ENCODE peak calls at places on chromosomes 2 and 18, in nine cellular contexts. P is HCT116, L is astrocyte, X is stomach, J is left ventricle myocardium inferior, S is breast epithelium, B is mammary epithelial cell, E is ovary, H is heart right ventricle. V is an unnamed sample.
A peak's percentile ranks its signal among the peaks of the same experiment; 100 is the strongest.

GRCh38 chr18:3171631-3172030 is 48.1 kb downstream of the MYOM1 start:
- DNase-seq in P (no peak), L (no peak), X (no peak), J (no peak), S (no peak), B (no peak), E (no peak), H (no peak), V (no peak)

GRCh38 chr2:198657520-198658121 is 800.1 kb downstream of the SATB2 start:
- DNase-seq in P (peak; percentile 28), L (peak; percentile 30), X (no peak), J (no peak), S (no peak), B (peak; percentile 8), E (no peak), H (no peak), V (peak; percentile 52)

GRCh38 chr2:78011251-78011650 is 489.1 kb upstream of the LRRTM4 start:
- DNase-seq in P (no peak), L (no peak), X (no peak), J (no peak), S (no peak), B (no peak), E (no peak), H (no peak), V (no peak)

GRCh38 chr2:227479865-227480475 is 8.0 kb downstream of the AGFG1 start:
- DNase-seq in P (no peak), L (no peak), X (no peak), J (no peak), S (no peak), B (no peak), E (no peak), H (no peak), V (peak; percentile 81)

GRCh38 chr2:150485114-150485870 is 2.2 kb downstream of the RND3 start:
- DNase-seq in P (no peak), L (peak; percentile 61), X (peak; percentile 89), J (peak; percentile 77), S (peak; percentile 88), B (peak; percentile 89), E (peak; percentile 71), H (peak; percentile 75), V (peak; percentile 78)

GRCh38 chr2:227376911-227377396 is 2.2 kb downstream of the TM4SF20 start:
- DNase-seq in P (no peak), L (no peak), X (peak; percentile 30), J (no peak), S (no peak), B (no peak), E (no peak), H (no peak), V (peak; percentile 83)

GRCh38 chr18:32848836-32849235 is 76.0 kb upstream of the KLHL14 start:
- DNase-seq in P (no peak), L (peak; percentile 30), X (no peak), J (no peak), S (no peak), B (peak; percentile 5), E (no peak), H (no peak), V (no peak)

GRCh38 chr18:37247499-37248161 is 318.0 kb downstream of the CELF4 start:
- DNase-seq in P (no peak), L (no peak), X (no peak), J (no peak), S (no peak), B (no peak), E (no peak), H (no peak), V (no peak)

GRCh38 chr18:22452226-22452668 is 34.5 kb upstream of the CTAGE1 start:
- DNase-seq in P (no peak), L (no peak), X (no peak), J (no peak), S (no peak), B (no peak), E (no peak), H (no peak), V (no peak)

GRCh38 chr2:171563301-171563700 is 41.0 kb downstream of the CYBRD1 start:
- DNase-seq in P (no peak), L (no peak), X (no peak), J (no peak), S (no peak), B (no peak), E (no peak), H (no peak), V (no peak)

DNA sequence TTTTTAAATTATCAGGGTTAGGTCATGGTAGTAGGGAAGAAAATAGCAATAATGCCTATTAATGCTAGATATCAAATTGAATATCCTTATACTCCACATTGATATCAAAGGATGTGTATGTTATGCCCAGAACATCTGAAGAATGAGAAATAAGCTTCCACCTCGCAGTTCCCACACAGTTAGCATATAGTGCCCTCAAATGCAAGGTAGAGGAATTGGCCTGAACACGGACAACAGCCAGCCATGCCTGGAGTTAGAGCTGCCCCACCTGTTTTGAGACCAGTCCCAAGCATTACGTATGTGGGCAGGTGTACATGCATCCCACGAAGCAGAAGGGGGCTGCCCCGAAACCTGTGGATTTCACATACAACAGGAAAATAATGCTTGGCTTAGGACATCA is 79.6 kb downstream of the SUMO1 start:
- DNase-seq in P (no peak), L (no peak), X (no peak), J (no peak), S (no peak), B (no peak), E (no peak), H (no peak), V (peak; percentile 23)
- TF ChIP-seq CTCF in P (peak; percentile 4), L (no peak), X (no peak), J (peak; percentile 43), S (peak; percentile 13), B (peak; percentile 52), E (no peak), H (peak; percentile 51), V (peak; percentile 48)

GRCh38 chr2:38603402-38604265 is 906 bp upstream of the HNRNPLL start:
- DNase-seq in P (peak; percentile 62), L (peak; percentile 56), X (peak; percentile 76), J (peak; percentile 78), S (peak; percentile 44), B (peak; percentile 66), E (peak; percentile 81), H (peak; percentile 79), V (peak; percentile 91)
- H3K27me3 ChIP-seq in P (no peaks in the 10 kb centered on the region), L (no peaks in the 10 kb centered on the region), X (no peaks in the 10 kb centered on the region), J (no peaks in the 10 kb centered on the region), S (no peaks in the 10 kb centered on the region), B (no peaks in the 10 kb centered on the region), E (no peaks in the 10 kb centered on the region), H (no peaks in the 10 kb centered on the region), V (no peaks in the 10 kb centered on the region)

GRCh38 chr2:129741623-129742022 is 237.8 kb upstream of the RAB6C start:
- DNase-seq in P (no peak), L (no peak), X (no peak), J (no peak), S (no peak), B (no peak), E (no peak), H (no peak), V (no peak)

GRCh38 chr2:129744141-129744540 is 235.3 kb upstream of the RAB6C start:
- DNase-seq in P (no peak), L (no peak), X (no peak), J (no peak), S (no peak), B (no peak), E (no peak), H (no peak), V (no peak)

GRCh38 chr2:129747500-129748125 is 231.9 kb upstream of the RAB6C start:
- DNase-seq in P (no peak), L (no peak), X (no peak), J (no peak), S (no peak), B (no peak), E (no peak), H (no peak), V (no peak)

GRCh38 chr2:129742415-129742814 is 237.1 kb upstream of the RAB6C start:
- DNase-seq in P (no peak), L (no peak), X (no peak), J (no peak), S (no peak), B (no peak), E (no peak), H (no peak), V (no peak)

DNA sequence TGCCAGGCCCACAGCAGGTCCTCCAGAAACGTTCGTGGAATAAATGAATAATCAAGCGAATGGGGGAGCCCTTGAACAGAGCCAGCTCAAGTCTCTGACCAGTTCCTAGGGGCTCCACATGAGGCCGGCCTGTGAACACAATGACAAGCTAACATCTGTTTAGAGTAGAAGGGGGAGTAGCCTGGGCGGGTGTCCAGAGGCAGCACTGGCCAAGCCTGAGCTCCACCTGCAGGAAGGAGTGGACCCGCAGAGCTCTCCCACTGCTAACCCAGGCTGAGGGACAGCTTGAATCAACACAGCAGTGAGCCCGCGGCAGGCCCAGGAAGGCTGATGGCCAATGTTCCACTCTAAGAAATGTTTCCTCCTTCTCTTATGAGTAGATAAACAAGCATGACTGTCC is 234.8 kb upstream of the RAB6C start:
- DNase-seq in P (no peak), L (no peak), X (peak; percentile 37), J (peak; percentile 36), S (no peak), B (no peak), E (no peak), H (peak; percentile 13), V (no peak)
- H3K4me1 ChIP-seq in P (no peaks in the 10 kb centered on the region), L (no peaks in the 10 kb centered on the region), X (no peaks in the 10 kb centered on the region), J (no peaks in the 10 kb centered on the region), S (no peaks in the 10 kb centered on the region), B (no peaks in the 10 kb centered on the region), E (no peaks in the 10 kb centered on the region), H (no peaks in the 10 kb centered on the region), V (no peaks in the 10 kb centered on the region)

GRCh38 chr2:128607440-128607839 is 288.8 kb upstream of the HS6ST1 start:
- DNase-seq in P (no peak), L (no peak), X (no peak), J (peak; percentile 8), S (no peak), B (no peak), E (peak; percentile 25), H (no peak), V (no peak)

GRCh38 chr2:128606837-128607236 is 288.2 kb upstream of the HS6ST1 start:
- DNase-seq in P (no peak), L (no peak), X (no peak), J (no peak), S (no peak), B (no peak), E (peak; percentile 10), H (no peak), V (no peak)

GRCh38 chr2:128605931-128606330 is 287.3 kb upstream of the HS6ST1 start:
- DNase-seq in P (no peak), L (no peak), X (peak; percentile 14), J (no peak), S (no peak), B (no peak), E (peak; percentile 9), H (no peak), V (no peak)

GRCh38 chr2:128608911-128609880 is 290.5 kb upstream of the HS6ST1 start:
- DNase-seq in P (no peak), L (no peak), X (no peak), J (peak; percentile 6), S (no peak), B (no peak), E (peak; percentile 22), H (no peak), V (no peak)

DNA sequence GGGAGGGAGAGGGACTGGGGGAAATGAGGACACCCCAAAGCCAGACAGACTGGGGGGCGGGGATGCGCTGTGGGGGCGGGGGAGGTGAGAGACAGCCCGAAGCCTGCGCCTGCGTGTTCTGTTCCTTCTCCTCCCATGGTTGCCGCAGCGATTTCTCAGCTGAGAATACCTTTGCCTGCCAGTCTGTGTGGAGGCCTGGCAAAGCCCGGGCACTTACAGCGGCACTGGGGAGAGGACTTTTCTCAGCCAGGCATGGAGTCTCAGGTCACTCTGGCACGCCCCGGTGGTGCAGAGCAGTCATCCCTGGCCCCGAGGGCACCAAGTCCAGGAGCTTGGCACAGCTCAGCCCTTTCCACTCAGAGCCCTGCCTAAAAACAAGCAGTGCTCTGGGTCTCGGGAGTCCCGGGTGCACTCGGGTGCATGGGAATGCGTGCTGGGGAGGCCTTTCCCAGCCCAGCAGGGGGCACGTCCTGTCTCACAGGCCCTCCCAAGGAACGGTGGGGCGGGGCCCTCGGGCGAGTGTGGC is 289.4 kb upstream of the HS6ST1 start:
- DNase-seq in P (no peak), L (no peak), X (no peak), J (peak; percentile 13), S (peak; percentile 18), B (no peak), E (peak; percentile 36), H (no peak), V (peak; percentile 20)
- TF ChIP-seq CTCF in P (no peak), L (no peak), X (no peak), J (no peak), S (no peak), B (no peak), E (no peak), H (no peak), V (no peak)